ENCODE peak calls at places on chromosomes 7 and 10, in six cellular contexts. C is OCI-LY7, J is GM23338, U is hepatocyte, F is PC-3, Q is HCT116. N is an unnamed sample. For H3K9me2, the result is how much of the 10 kb centered on the place peaks cover.

GRCh38 chr10:74118794-74119193 is 31.8 kb downstream of the AP3M1 start:
- DNase-seq in C (no peak), F (peak), J (no peak), Q (peak), U (no peak), N (peak)

GRCh38 chr7:73770002-73770859 is at the start of gene CLDN3:
- DNase-seq in U (peak), Q (peak), J (peak), F (peak), C (peak), N (peak)

GRCh38 chr10:1148855-1149620 is 92.9 kb downstream of the WDR37 start:
- DNase-seq in C (no peak), J (peak), U (no peak), F (no peak), Q (no peak), N (no peak)

GRCh38 chr7:42843209-42843800 is 68.6 kb downstream of the C7orf25 start:
- DNase-seq in F (peak), U (peak), C (peak), J (peak), Q (peak), N (peak)

GRCh38 chr7:23235688-23236280 is 10.8 kb upstream of the GPNMB start:
- DNase-seq in U (no peak), C (no peak), Q (peak), F (peak), J (no peak), N (peak)

GRCh38 chr10:79904671-79905321 is 44.1 kb downstream of the SFTPD start:
- DNase-seq in J (peak), U (peak), F (peak), Q (peak), C (no peak), N (peak)

GRCh38 chr7:68529221-68529620 is 1069.1 kb upstream of the AUTS2 start:
- DNase-seq in C (peak), J (no peak), U (no peak), F (no peak), Q (no peak), N (no peak)

GRCh38 chr7:154744226-154744860 is 258.6 kb downstream of the PAXIP1 start:
- DNase-seq in Q (no peak), C (peak), U (peak), F (peak), J (peak), N (peak)

GRCh38 chr10:130807721-130808120 is 503.8 kb downstream of the TCERG1L start:
- DNase-seq in Q (no peak), C (no peak), F (no peak), U (no peak), J (no peak), N (no peak)

GRCh38 chr7:95737828-95738505 is 34.4 kb upstream of the DYNC1I1 start:
- DNase-seq in U (no peak), C (no peak), Q (no peak), J (no peak), F (peak), N (no peak)

DNA sequence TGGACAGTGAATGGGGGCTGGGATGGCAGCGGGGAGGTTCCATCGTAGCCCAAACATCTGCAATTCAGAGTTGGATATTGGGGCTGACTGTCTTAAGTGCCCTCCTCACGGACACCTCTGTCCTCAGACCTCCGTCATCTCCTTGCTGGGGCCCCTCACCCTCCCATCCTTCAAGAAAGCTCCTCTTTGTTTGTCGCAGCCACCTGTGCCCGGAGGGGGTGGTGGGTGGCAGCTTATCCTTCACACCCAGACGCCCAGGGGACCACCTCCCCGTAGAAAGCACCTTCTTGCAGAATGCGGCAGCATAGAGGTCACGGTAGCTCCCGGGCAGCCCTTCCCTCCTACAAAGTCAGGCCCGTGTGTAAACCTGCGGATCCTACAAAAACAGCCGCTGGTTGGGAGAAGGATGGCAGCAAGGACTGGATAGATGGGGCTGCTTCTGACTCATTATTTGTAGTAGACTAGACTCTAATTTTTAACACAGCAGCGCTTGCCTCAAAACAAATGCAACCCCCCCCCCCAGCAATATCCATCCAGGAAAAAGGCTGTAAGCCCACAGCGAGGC is 1.3 kb upstream of the PTPRN2 start:
- DNase-seq in J (no peak), F (no peak), U (no peak), C (no peak), Q (no peak), N (no peak)
- H3K4me3 ChIP-seq in J (peak), F (no peak), U (no peak), C (no peak), Q (no peak), N (no peak)

GRCh38 chr7:157721468-157722136 is 384.8 kb downstream of the DNAJB6 start:
- DNase-seq in Q (no peak), J (no peak), F (no peak), C (no peak), U (no peak), N (no peak)
- H3K9me2 ChIP-seq in Q (under half), J (under half), F (under half), C (under half), U (under half), N (under half)

GRCh38 chr10:44813201-44813600 is 97.9 kb upstream of the TMEM72 start:
- DNase-seq in C (no peak), J (no peak), F (no peak), Q (no peak), U (no peak), N (no peak)

GRCh38 chr10:44807451-44807850 is 103.7 kb upstream of the TMEM72 start:
- DNase-seq in C (no peak), U (no peak), J (no peak), Q (no peak), F (no peak), N (peak)

GRCh38 chr10:44806895-44807294 is 104.2 kb upstream of the TMEM72 start:
- DNase-seq in U (no peak), Q (no peak), J (no peak), C (no peak), F (no peak), N (peak)

GRCh38 chr10:44809652-44810051 is 101.5 kb upstream of the TMEM72 start:
- DNase-seq in J (peak), Q (no peak), F (peak), C (no peak), U (no peak), N (peak)

DNA sequence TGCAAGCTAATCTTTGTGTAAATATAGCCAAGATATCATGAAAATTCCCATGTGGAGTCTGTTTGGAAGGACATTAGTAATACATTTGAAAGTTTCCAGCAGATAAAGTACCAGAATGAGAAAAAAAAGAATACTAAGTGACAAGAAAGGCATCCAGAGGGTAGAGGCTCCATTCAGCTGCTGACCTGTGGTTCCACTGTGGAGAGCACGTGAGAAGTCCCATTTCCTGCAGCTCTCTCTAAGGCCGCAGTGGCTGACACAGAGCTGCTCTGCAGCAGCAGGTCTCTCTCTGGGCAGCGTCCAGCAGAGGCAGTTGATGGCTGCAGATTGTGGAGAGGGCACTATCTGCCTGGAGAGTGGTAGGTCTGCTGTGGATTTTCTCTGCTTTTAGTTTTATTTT is 100.1 kb upstream of the TMEM72 start:
- DNase-seq in C (no peak), U (no peak), Q (no peak), F (no peak), J (no peak), N (no peak)
- TF ChIP-seq EZH2phosphoT487 in C (no peak), U (no peak), Q (no peak), F (no peak), J (no peak), N (no peak)

GRCh38 chr10:89537361-89537760 is 2.0 kb upstream of the SLC16A12 start:
- DNase-seq in U (no peak), Q (no peak), C (no peak), F (no peak), J (no peak), N (no peak)

GRCh38 chr10:89535185-89536012 is at the start of gene SLC16A12:
- DNase-seq in U (peak), F (no peak), C (no peak), Q (no peak), J (peak), N (no peak)

GRCh38 chr10:89532476-89532875 is 2.9 kb downstream of the SLC16A12 start:
- DNase-seq in C (no peak), J (no peak), U (no peak), F (no peak), Q (no peak), N (no peak)

GRCh38 chr10:89534826-89535166 is 598 bp downstream of the SLC16A12 start:
- DNase-seq in J (no peak), U (no peak), F (no peak), C (no peak), Q (no peak), N (no peak)

DNA sequence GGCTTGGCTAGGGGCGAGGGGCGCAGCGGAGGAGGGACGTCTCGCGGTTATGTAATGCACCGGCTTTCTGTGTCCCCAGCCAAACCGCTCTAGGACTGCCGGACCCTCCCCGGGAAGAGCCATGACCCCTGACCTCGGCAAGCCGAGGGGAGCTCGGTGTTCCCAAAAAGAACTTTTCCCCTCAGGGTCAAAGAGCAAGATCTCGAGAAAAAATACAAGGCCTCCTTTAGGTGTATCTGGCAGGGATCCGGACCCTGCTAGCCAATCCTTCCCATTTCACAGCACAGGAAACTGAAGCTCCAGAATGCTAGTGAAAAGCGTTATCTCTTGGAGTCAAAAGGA is 590 bp upstream of the SLC16A12 start:
- DNase-seq in U (no peak), C (no peak), J (no peak), Q (no peak), F (no peak), N (no peak)
- H3K4me3 ChIP-seq in U (peak), C (no peak), J (peak), Q (no peak), F (no peak), N (no peak)

GRCh38 chr10:129544205-129545202 is 77.5 kb downstream of the MGMT start:
- DNase-seq in U (no peak), F (no peak), J (no peak), Q (no peak), C (no peak), N (no peak)
- H3K9me2 ChIP-seq in U (under half), F (under half), J (under half), Q (under half), C (under half), N (under half)

GRCh38 chr7:113285411-113285810 is 167.1 kb upstream of the SMIM30 start:
- DNase-seq in C (no peak), U (no peak), J (no peak), F (no peak), Q (no peak), N (peak)

GRCh38 chr7:113282875-113283274 is 164.5 kb upstream of the SMIM30 start:
- DNase-seq in J (no peak), U (no peak), F (no peak), Q (no peak), C (no peak), N (no peak)

GRCh38 chr7:113281223-113281622 is 162.9 kb upstream of the SMIM30 start:
- DNase-seq in F (no peak), C (no peak), J (no peak), Q (no peak), U (no peak), N (no peak)

GRCh38 chr7:113279256-113279655 is 160.9 kb upstream of the SMIM30 start:
- DNase-seq in C (no peak), U (no peak), F (no peak), Q (no peak), J (no peak), N (no peak)

DNA sequence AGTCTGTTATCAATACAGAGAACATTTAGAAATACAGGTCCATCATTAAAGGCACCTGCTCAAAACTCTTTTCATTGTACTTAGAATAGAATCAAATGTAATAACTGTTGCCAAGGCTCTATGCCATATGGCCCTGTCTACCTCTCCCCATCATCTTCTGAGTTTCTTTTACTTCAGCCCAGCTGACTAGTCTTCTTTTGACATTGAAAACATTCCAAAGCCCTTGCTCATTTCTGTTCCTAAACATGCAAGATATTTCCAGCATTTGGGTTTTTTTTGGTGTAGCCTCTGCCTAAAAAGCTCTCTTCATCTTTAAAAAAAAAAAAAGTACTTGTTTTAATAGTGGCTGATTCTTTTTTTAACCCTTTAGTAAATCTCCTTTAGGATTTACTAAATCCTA is 165.5 kb upstream of the SMIM30 start:
- DNase-seq in F (no peak), U (no peak), J (no peak), Q (no peak), C (no peak), N (peak)
- TF ChIP-seq EZH2phosphoT487 in F (no peak), U (no peak), J (no peak), Q (no peak), C (no peak), N (no peak)

GRCh38 chr10:13712799-13713581 is 126.2 kb downstream of the PRPF18 start:
- DNase-seq in C (peak), U (peak), Q (peak), J (no peak), F (peak), N (peak)
- H3K4me3 ChIP-seq in C (no peak), U (no peak), Q (no peak), J (no peak), F (no peak), N (peak)

N was measured in GM23248.